ENCODE peak calls at places on chromosomes 2 and 18, in five cellular contexts. D is K562, Q is GM12878, N is HepG2, Z is H1. X is an unnamed sample.

GRCh38 chr18:12391487-12392136 is 14.6 kb upstream of the AFG3L2 start:
- DNase-seq in D (peak), Q (no peak), N (peak), Z (no peak), X (peak)

GRCh38 chr2:10041711-10042110 is 1.6 kb upstream of the KLF11 start:
- DNase-seq in D (no peak), Q (no peak), N (no peak), Z (no peak), X (no peak)

GRCh38 chr2:98297817-98298684 is 48.2 kb upstream of the CNGA3 start:
- DNase-seq in D (no peak), Q (no peak), N (peak), Z (no peak), X (no peak)

GRCh38 chr2:31675485-31675901 is 94.8 kb upstream of the SRD5A2 start:
- DNase-seq in D (peak), Q (no peak), N (peak), Z (peak), X (peak)

GRCh38 chr2:188042412-188042811 is 249.3 kb upstream of the GULP1 start:
- DNase-seq in D (no peak), Q (no peak), N (no peak), Z (no peak), X (no peak)

GRCh38 chr2:235149736-235150135 is 197.9 kb downstream of the SH3BP4 start:
- DNase-seq in D (no peak), Q (no peak), N (no peak), Z (no peak), X (no peak)

GRCh38 chr2:116477229-116477628 is 1337.3 kb upstream of the DDX18 start:
- DNase-seq in D (no peak), Q (no peak), N (no peak), Z (no peak), X (no peak)

GRCh38 chr2:24577481-24577880 is 86.4 kb downstream of the NCOA1 start:
- DNase-seq in D (peak), Q (peak), N (no peak), Z (no peak), X (no peak)

GRCh38 chr2:72139471-72139870 is 8.2 kb downstream of the CYP26B1 start:
- DNase-seq in D (no peak), Q (no peak), N (no peak), Z (peak), X (no peak)

GRCh38 chr2:234879671-234880455 is 72.0 kb upstream of the SH3BP4 start:
- DNase-seq in D (no peak), Q (no peak), N (peak), Z (no peak), X (peak)

GRCh38 chr2:84729224-84729623 is 151.7 kb downstream of the TRABD2A start:
- DNase-seq in D (no peak), Q (no peak), N (no peak), Z (no peak), X (no peak)

GRCh38 chr2:207683879-207684627 is 27.4 kb upstream of the CCNYL1 start:
- DNase-seq in D (peak), Q (no peak), N (peak), Z (no peak), X (peak)

GRCh38 chr2:206920936-206921335 is 18.4 kb upstream of the CPO start:
- DNase-seq in D (no peak), Q (no peak), N (no peak), Z (no peak), X (no peak)

GRCh38 chr2:189285351-189285750 is 105.8 kb upstream of the COL5A2 start:
- DNase-seq in D (no peak), Q (no peak), N (no peak), Z (no peak), X (no peak)

GRCh38 chr2:71609958-71610357 is 156.6 kb downstream of the DYSF start:
- DNase-seq in D (peak), Q (no peak), N (no peak), Z (no peak), X (peak)

GRCh38 chr2:127054996-127055785 is 51.8 kb downstream of the BIN1 start:
- DNase-seq in D (no peak), Q (no peak), N (no peak), Z (no peak), X (no peak)

GRCh38 chr2:165791811-165792454 is 2.1 kb downstream of the GALNT3 start:
- DNase-seq in D (no peak), Q (no peak), N (no peak), Z (no peak), X (no peak)

GRCh38 chr2:230008708-230009066 is 60.0 kb downstream of the SLC16A14 start:
- DNase-seq in D (no peak), Q (no peak), N (no peak), Z (no peak), X (no peak)

GRCh38 chr2:73896362-73897239 is 3.8 kb downstream of the ACTG2 start:
- DNase-seq in D (no peak), Q (peak), N (no peak), Z (no peak), X (no peak)

GRCh38 chr2:190984595-190984994 is 29.4 kb downstream of the STAT1 start:
- DNase-seq in D (no peak), Q (no peak), N (no peak), Z (no peak), X (no peak)
- TF ChIP-seq SIN3A in D (no peak), Q (no peak), N (no peak), Z (no peak), X (no peak)

GRCh38 chr2:237414056-237414661 is at the start of gene COL6A3:
- DNase-seq in D (no peak), Q (no peak), N (no peak), Z (no peak), X (no peak)
- TF ChIP-seq SP1 in D (no peak), Q (no peak), N (no peak), Z (no peak), X (no peak)

GRCh38 chr2:217065695-217066405 is 206.0 kb upstream of the TNP1 start:
- DNase-seq in D (no peak), Q (no peak), N (no peak), Z (no peak), X (no peak)
- TF ChIP-seq SIN3A in D (no peak), Q (no peak), N (no peak), Z (no peak), X (no peak)

GRCh38 chr2:42110287-42110973 is 58.7 kb upstream of the EML4 start:
- DNase-seq in D (no peak), Q (no peak), N (no peak), Z (no peak), X (no peak)
- TF ChIP-seq SP1 in D (no peak), Q (no peak), N (no peak), Z (no peak), X (no peak)

DNA sequence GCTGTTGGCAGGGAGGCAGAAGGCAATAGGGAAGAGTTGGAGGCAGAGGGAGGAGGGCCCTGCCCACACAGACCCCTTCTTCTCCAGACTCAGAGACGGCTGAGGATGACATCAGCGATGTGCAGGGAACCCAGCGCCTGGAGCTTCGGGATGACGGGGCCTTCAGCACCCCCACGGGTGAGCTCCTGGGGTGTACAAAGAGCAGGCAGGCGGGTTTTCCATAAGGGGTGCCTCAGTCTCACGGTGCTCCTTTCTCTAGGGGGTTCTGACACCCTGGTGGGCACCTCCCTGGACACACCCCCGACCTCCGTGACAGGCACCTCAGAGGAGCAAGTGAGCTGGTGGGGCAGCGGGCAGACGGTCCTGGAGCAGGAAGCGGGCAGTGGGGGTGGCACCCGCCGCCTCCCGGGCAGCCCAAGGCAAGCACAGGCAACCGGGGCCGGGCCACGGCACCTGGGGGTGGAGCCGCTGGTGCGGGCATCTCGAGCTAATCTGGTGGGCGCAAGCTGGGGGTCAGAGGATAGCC is 10.0 kb downstream of the SPEG start:
- DNase-seq in D (no peak), Q (no peak), N (no peak), Z (no peak), X (no peak)
- TF ChIP-seq SIN3A in D (no peak), Q (no peak), N (no peak), Z (no peak), X (no peak)

GRCh38 chr18:29651121-29651675 is 1391.3 kb downstream of the DSC3 start:
- DNase-seq in D (no peak), Q (no peak), N (no peak), Z (no peak), X (no peak)
- TF ChIP-seq SP1 in D (no peak), Q (no peak), N (no peak), Z (no peak), X (no peak)

GRCh38 chr18:7590800-7591560 is 23.9 kb downstream of the PTPRM start:
- DNase-seq in D (no peak), Q (no peak), N (no peak), Z (no peak), X (no peak)
- TF ChIP-seq SIN3A in D (no peak), Q (no peak), N (no peak), Z (no peak), X (no peak)

GRCh38 chr2:241935314-241935713 is 65.8 kb downstream of the RTP5 start:
- DNase-seq in D (peak), Q (no peak), N (no peak), Z (no peak), X (peak)
- TF ChIP-seq SP1 in D (no peak), Q (no peak), N (no peak), Z (no peak), X (no peak)

DNA sequence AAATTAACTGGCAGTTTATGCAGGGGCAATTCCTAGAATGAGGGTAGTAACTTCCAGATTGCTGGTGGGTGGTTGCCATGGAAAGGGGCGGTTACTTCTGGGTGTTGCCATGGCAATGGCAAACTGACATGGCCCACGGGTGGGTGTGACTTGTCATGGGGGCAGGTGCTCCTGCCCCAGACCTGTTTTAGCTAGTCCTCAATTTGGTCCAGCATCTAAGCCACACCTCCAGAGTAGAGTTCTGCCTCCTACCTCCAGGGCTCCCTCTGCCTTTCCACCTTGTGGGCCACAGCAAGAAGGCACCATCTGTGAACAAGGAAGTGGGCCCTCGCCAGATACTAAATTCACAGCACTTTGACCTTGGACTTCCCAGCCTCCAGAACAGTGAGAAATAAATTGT is 148.7 kb downstream of the TFCP2L1 start:
- DNase-seq in D (peak), Q (no peak), N (no peak), Z (no peak), X (no peak)
- TF ChIP-seq SIN3A in D (no peak), Q (no peak), N (no peak), Z (no peak), X (no peak)

GRCh38 chr2:159497256-159497655 is 119.1 kb downstream of the BAZ2B start:
- DNase-seq in D (peak), Q (no peak), N (peak), Z (no peak), X (peak)
- TF ChIP-seq SP1 in D (peak), Q (no peak), N (no peak), Z (no peak), X (peak)

X was measured in HCT116.